ENCODE peak calls at places on chromosome 7, in nine cellular contexts. J is SJCRH30; L is activated T-helper 1 cell treated with anti-CD3 and anti-CD28 coated beads, Interleukin-12 subunit alpha, Interleukin-12 subunit beta, Interleukin-2, Interleukin-4 antibody, amounts not matched to agents 30 ng/mL and 10 ng/mL and 1 ng/mL, durations not matched to agents 14 hours and 24 hours and 36 hours; H is H54; Q is NCI-H510A; O is tibial artery; N is T-cell; I is right cardiac atrium; F is GM12891. S is an unnamed sample.
A peak's percentile ranks its signal among the peaks of the same experiment; 100 is the strongest.

GRCh38 chr7:13778967-13779366 is 210.5 kb downstream of the ETV1 start:
- DNase-seq in N (no peak), O (no peak), J (no peak), H (peak; percentile 64), Q (peak; percentile 5), L (no peak), I (no peak), F (no peak), S (no peak)

GRCh38 chr7:139648941-139649425 is 125.5 kb downstream of the CLEC2L start:
- DNase-seq in F (peak; percentile 42), N (no peak), Q (no peak), J (no peak), O (no peak), I (peak; percentile 65), L (no peak), H (no peak), S (peak; percentile 64)

GRCh38 chr7:78178319-78178718 is 379.7 kb downstream of the PHTF2 start:
- DNase-seq in L (no peak), J (no peak), F (no peak), I (no peak), N (no peak), H (no peak), O (no peak), Q (no peak), S (no peak)

GRCh38 chr7:101990811-101991418 is 173.5 kb downstream of the CUX1 start:
- DNase-seq in J (no peak), O (no peak), H (no peak), Q (no peak), I (no peak), L (no peak), N (no peak), F (peak; percentile 59), S (peak; percentile 60)

GRCh38 chr7:155277385-155277994 is 20.2 kb upstream of the INSIG1 start:
- DNase-seq in Q (no peak), I (no peak), J (no peak), O (no peak), L (peak; percentile 6), H (no peak), F (no peak), N (no peak), S (no peak)

GRCh38 chr7:101436857-101437576 is 74.3 kb downstream of the COL26A1 start:
- DNase-seq in F (no peak), O (no peak), I (no peak), H (peak; percentile 31), Q (no peak), N (no peak), J (peak; percentile 20), L (no peak), S (no peak)

GRCh38 chr7:128347573-128348147 is 4.0 kb upstream of the RBM28 start:
- DNase-seq in Q (no peak), J (peak; percentile 70), O (no peak), F (no peak), N (peak; percentile 14), H (no peak), I (peak; percentile 73), L (no peak), S (no peak)

GRCh38 chr7:36986429-36987362 is 262.4 kb upstream of the AOAH start:
- DNase-seq in J (peak; percentile 54), O (peak; percentile 76), H (peak; percentile 95), I (peak; percentile 60), Q (no peak), N (peak; percentile 33), L (peak; percentile 40), F (peak; percentile 25), S (peak; percentile 25)

GRCh38 chr7:28804990-28805389 is 153.1 kb downstream of the TRIL start:
- DNase-seq in I (no peak), Q (no peak), F (no peak), H (peak; percentile 54), O (no peak), L (no peak), N (no peak), J (no peak), S (no peak)

GRCh38 chr7:48424731-48425130 is 253.5 kb downstream of the ABCA13 start:
- DNase-seq in I (no peak), L (no peak), N (no peak), F (no peak), Q (no peak), O (no peak), H (no peak), J (no peak), S (no peak)

GRCh38 chr7:2193120-2193519 is 39.6 kb downstream of the MAD1L1 start:
- DNase-seq in Q (peak; percentile 99), F (no peak), L (no peak), O (peak; percentile 62), H (no peak), N (no peak), I (no peak), J (peak; percentile 94), S (no peak)

GRCh38 chr7:29112721-29113120 is 33.6 kb downstream of the CPVL start:
- DNase-seq in I (no peak), Q (no peak), J (no peak), F (no peak), N (no peak), O (no peak), L (no peak), H (no peak), S (no peak)

GRCh38 chr7:21086688-21087087 is 300.0 kb upstream of the SP8 start:
- DNase-seq in O (no peak), H (no peak), F (no peak), Q (no peak), I (no peak), J (peak; percentile 40), N (no peak), L (no peak), S (no peak)

GRCh38 chr7:80466638-80467037 is 45.2 kb downstream of the GNAT3 start:
- DNase-seq in N (no peak), O (no peak), Q (no peak), H (no peak), L (no peak), F (no peak), I (no peak), J (no peak), S (no peak)

GRCh38 chr7:6258440-6259182 is 13.8 kb downstream of the CYTH3 start:
- DNase-seq in I (no peak), F (no peak), J (no peak), H (no peak), O (no peak), Q (no peak), L (no peak), N (no peak), S (no peak)

GRCh38 chr7:128322040-128322643 is 21.6 kb downstream of the RBM28 start:
- DNase-seq in J (peak; percentile 17), I (no peak), N (peak; percentile 19), F (no peak), L (no peak), H (no peak), Q (no peak), O (no peak), S (no peak)

GRCh38 chr7:38775503-38775902 is 133.5 kb downstream of the VPS41 start:
- DNase-seq in N (no peak), J (no peak), F (no peak), I (no peak), H (no peak), O (no peak), L (no peak), Q (peak; percentile 52), S (no peak)

GRCh38 chr7:101126651-101127459 is at the start of gene SERPINE1:
- DNase-seq in L (peak; percentile 47), Q (no peak), J (peak; percentile 94), H (peak; percentile 79), I (peak; percentile 92), N (peak; percentile 30), F (peak; percentile 52), O (peak; percentile 98), S (peak; percentile 62)

GRCh38 chr7:2518101-2518500 is 1.5 kb upstream of the LFNG start:
- DNase-seq in J (no peak), O (no peak), Q (peak; percentile 85), F (no peak), I (no peak), L (no peak), N (no peak), H (no peak), S (no peak)

GRCh38 chr7:44057849-44058758 is 7.3 kb downstream of the PGAM2 start:
- DNase-seq in O (peak; percentile 53), L (no peak), F (no peak), I (peak; percentile 53), J (no peak), H (no peak), N (no peak), Q (no peak), S (no peak)

GRCh38 chr7:67588631-67589030 is 592.0 kb downstream of the TYW1 start:
- DNase-seq in F (no peak), Q (no peak), O (no peak), I (no peak), J (no peak), N (no peak), L (no peak), H (no peak), S (no peak)

GRCh38 chr7:5276611-5277010 is 6.1 kb upstream of the SLC29A4 start:
- DNase-seq in N (no peak), H (no peak), I (no peak), Q (no peak), O (no peak), J (no peak), F (no peak), L (no peak), S (no peak)

GRCh38 chr7:43302211-43302711 is 189.8 kb downstream of the HECW1 start:
- DNase-seq in N (no peak), H (peak; percentile 99), J (peak; percentile 79), O (no peak), F (no peak), L (no peak), I (peak; percentile 53), Q (no peak), S (no peak)

GRCh38 chr7:93562106-93562505 is 12.4 kb downstream of the CALCR start:
- DNase-seq in I (no peak), O (no peak), F (no peak), H (no peak), N (no peak), Q (no peak), J (no peak), L (no peak), S (no peak)

GRCh38 chr7:128738570-128739047 is 550 bp upstream of the CALU start:
- DNase-seq in I (no peak), F (no peak), O (no peak), J (no peak), Q (no peak), H (no peak), L (no peak), N (no peak), S (peak; percentile 4)

GRCh38 chr7:140695381-140695780 is 1.1 kb upstream of the NDUFB2 start:
- DNase-seq in H (no peak), L (no peak), F (no peak), Q (no peak), J (no peak), I (peak; percentile 28), N (no peak), O (no peak), S (no peak)

GRCh38 chr7:94222516-94222915 is 172.2 kb upstream of the COL1A2 start:
- DNase-seq in N (no peak), F (no peak), Q (no peak), I (no peak), O (no peak), J (no peak), H (no peak), L (no peak), S (no peak)

GRCh38 chr7:30184804-30185487 is 50.2 kb downstream of the MTURN start:
- DNase-seq in I (no peak), Q (no peak), J (no peak), O (peak; percentile 81), F (no peak), H (no peak), N (no peak), L (no peak), S (no peak)

GRCh38 chr7:51356849-51357516 is 40.4 kb upstream of the COBL start:
- DNase-seq in L (no peak), I (no peak), O (no peak), Q (no peak), J (no peak), N (no peak), H (no peak), F (no peak), S (no peak)

GRCh38 chr7:120123528-120123927 is 149.4 kb upstream of the KCND2 start:
- DNase-seq in F (no peak), O (no peak), H (no peak), Q (no peak), J (no peak), L (no peak), N (no peak), I (no peak), S (no peak)

GRCh38 chr7:128932862-128933821 is 4.6 kb upstream of the IRF5 start:
- DNase-seq in I (no peak), O (no peak), Q (no peak), N (no peak), L (peak; percentile 53), F (no peak), H (no peak), J (no peak), S (peak; percentile 58)